ENCODE peak calls at places on chromosomes 6 and 20, in four cellular contexts. V is AG09309, F is cardiac fibroblast, M is lower lobe of right lung. G is an unnamed sample.
A peak's percentile ranks its signal among the peaks of the same experiment; 100 is the strongest.

GRCh38 chr6:104623052-104623690 is 236.5 kb downstream of the HACE1 start:
- DNase-seq in V (no peak), M (no peak), F (no peak), G (no peak)

GRCh38 chr20:33263784-33264183 is 19.2 kb upstream of the BPIFB1 start:
- DNase-seq in F (no peak), M (no peak), V (no peak), G (no peak)

GRCh38 chr6:106974999-106975698 is 620 bp upstream of the CD24 start:
- DNase-seq in M (peak; percentile 73), V (no peak), F (peak; percentile 32), G (no peak)

GRCh38 chr6:128361378-128361777 is 159.0 kb downstream of the PTPRK start:
- DNase-seq in F (no peak), M (no peak), V (no peak), G (no peak)

GRCh38 chr6:431504-431903 is 40.0 kb downstream of the IRF4 start:
- DNase-seq in M (no peak), V (no peak), F (no peak), G (no peak)

GRCh38 chr20:36645998-36646397 is at the start of gene SLA2:
- DNase-seq in M (peak; percentile 52), V (no peak), F (no peak), G (no peak)

GRCh38 chr6:15621203-15622044 is 41.4 kb downstream of the DTNBP1 start:
- DNase-seq in V (no peak), F (peak; percentile 55), M (peak; percentile 75), G (no peak)

GRCh38 chr6:46437671-46438221 is 53.5 kb downstream of the RCAN2 start:
- DNase-seq in M (no peak), F (peak; percentile 54), V (peak; percentile 53), G (peak; percentile 23)

GRCh38 chr6:110485461-110485860 is 9.0 kb upstream of the SLC22A16 start:
- DNase-seq in F (no peak), V (no peak), M (no peak), G (no peak)

GRCh38 chr6:38638941-38639497 is 710 bp downstream of the BTBD9 start:
- DNase-seq in F (peak; percentile 57), M (no peak), V (no peak), G (peak; percentile 13)

GRCh38 chr20:49853640-49854039 is 41.0 kb downstream of the SLC9A8 start:
- DNase-seq in M (no peak), F (peak; percentile 69), V (peak; percentile 45), G (peak; percentile 51)

GRCh38 chr20:19712737-19713260 is 45.3 kb upstream of the RIN2 start:
- DNase-seq in M (no peak), F (no peak), V (no peak), G (no peak)

GRCh38 chr6:138957484-138957883 is 30.6 kb downstream of the REPS1 start:
- DNase-seq in V (no peak), M (no peak), F (peak; percentile 81), G (no peak)

GRCh38 chr6:147972436-147972835 is 370.2 kb upstream of the SASH1 start:
- DNase-seq in M (no peak), F (no peak), V (no peak), G (peak; percentile 1)

GRCh38 chr6:42026540-42026939 is 23.8 kb upstream of the TAF8 start:
- DNase-seq in M (no peak), F (no peak), V (no peak), G (no peak)

GRCh38 chr6:89566011-89566775 is 72.4 kb downstream of the LYRM2 start:
- DNase-seq in M (no peak), F (no peak), V (no peak), G (no peak)

GRCh38 chr6:124535746-124536145 is 426.5 kb upstream of the RNF217 start:
- DNase-seq in F (peak; percentile 60), V (no peak), M (no peak), G (peak; percentile 7)

GRCh38 chr6:149897855-149898744 is at the start of gene RAET1E:
- DNase-seq in M (no peak), V (no peak), F (no peak), G (no peak)

GRCh38 chr6:149895702-149896310 is 2.1 kb downstream of the RAET1E start:
- DNase-seq in M (no peak), V (no peak), F (peak; percentile 82), G (no peak)

GRCh38 chr6:149898966-149899365 is 1.1 kb upstream of the RAET1E start:
- DNase-seq in F (no peak), V (no peak), M (no peak), G (no peak)

GRCh38 chr6:149896491-149896890 is 1.4 kb downstream of the RAET1E start:
- DNase-seq in M (no peak), V (no peak), F (peak; percentile 55), G (no peak)

GRCh38 chr6:149897015-149897697 is 757 bp downstream of the RAET1E start:
- DNase-seq in M (peak; percentile 59), F (peak; percentile 90), V (peak; percentile 87), G (peak; percentile 71)
- H3K4me3 ChIP-seq in M (peak overlapping the region; percentile 32), F (peak overlapping the region; percentile 22), V (peak overlapping the region; percentile 43), G (peak overlapping the region; percentile 2)

GRCh38 chr6:131000544-131000943 is 62.5 kb downstream of the EPB41L2 start:
- DNase-seq in M (no peak), V (no peak), F (no peak), G (no peak)

GRCh38 chr6:130995783-130996447 is 67.1 kb downstream of the EPB41L2 start:
- DNase-seq in F (no peak), M (no peak), V (no peak), G (no peak)

GRCh38 chr6:130994319-130995097 is 68.5 kb downstream of the EPB41L2 start:
- DNase-seq in V (no peak), M (no peak), F (no peak), G (no peak)

GRCh38 chr6:130996635-130997034 is 66.4 kb downstream of the EPB41L2 start:
- DNase-seq in M (no peak), F (no peak), V (no peak), G (no peak)

GRCh38 chr6:130997061-130997753 is 65.8 kb downstream of the EPB41L2 start:
- DNase-seq in F (peak; percentile 60), V (no peak), M (no peak), G (no peak)
- H3K4me3 ChIP-seq in F (no peak overlapping the region), V (no peak overlapping the region), M (no peak overlapping the region), G (no peak overlapping the region)

GRCh38 chr20:64036346-64037198 is 590 bp downstream of the C20orf204 start:
- DNase-seq in F (no peak), M (no peak), V (no peak), G (no peak)

GRCh38 chr20:64037199-64037497 is 1.2 kb downstream of the C20orf204 start:
- DNase-seq in F (no peak), M (no peak), V (no peak), G (no peak)

GRCh38 chr20:64037498-64038213 is 1.7 kb downstream of the C20orf204 start:
- DNase-seq in F (no peak), M (no peak), V (no peak), G (no peak)

GRCh38 chr20:64035066-64035932 is 683 bp upstream of the C20orf204 start:
- DNase-seq in V (no peak), F (no peak), M (no peak), G (no peak)

GRCh38 chr20:64035933-64036345 is at the start of gene C20orf204:
- DNase-seq in V (no peak), M (no peak), F (no peak), G (no peak)
- H3K4me3 ChIP-seq in V (no peak within 1 kb of the TSS), M (no peak within 1 kb of the TSS), F (no peak within 1 kb of the TSS), G (no peak within 1 kb of the TSS)

GRCh38 chr20:41380551-41381262 is 14.1 kb upstream of the EMILIN3 start:
- DNase-seq in F (no peak), M (no peak), V (no peak), G (no peak)
- H3K4me3 ChIP-seq in F (no peak overlapping the region), M (no peak overlapping the region), V (no peak overlapping the region), G (no peak overlapping the region)